ENCODE peak calls at places on chromosomes 13 and 19, in eight cellular contexts. T is keratinocyte; I is amniotic epithelial cell; L is stimulated activated naive CD4-positive, alpha-beta T cell; C is pancreas; X is hypothalamus; H is stimulated activated CD8-positive, alpha-beta memory T cell treated with anti-CD3 and anti-CD28 coated beads, Interleukin-15, amount 100 ng/mL, for 24 hours; V is cardiac fibroblast. K is an unnamed sample.

GRCh38 chr13:76638160-76638559 is 248.0 kb downstream of the KCTD12 start:
- DNase-seq in X (no peak), H (no peak), T (no peak), V (peak), I (no peak), L (no peak), C (no peak), K (no peak)

GRCh38 chr19:30227661-30228112 is 144.5 kb upstream of the ZNF536 start:
- DNase-seq in T (no peak), X (peak), V (peak), H (peak), L (no peak), C (peak), I (peak), K (peak)

GRCh38 chr13:32142956-32143375 is 111.4 kb downstream of the FRY start:
- DNase-seq in C (no peak), I (peak), L (no peak), V (peak), T (no peak), X (no peak), H (no peak), K (peak)

GRCh38 chr19:46661735-46662592 is 982 bp upstream of the DACT3 start:
- DNase-seq in X (peak), H (no peak), I (peak), L (peak), T (peak), V (peak), C (peak), K (peak)

GRCh38 chr13:76293346-76293745 is 592.9 kb downstream of the KCTD12 start:
- DNase-seq in C (no peak), V (peak), L (no peak), H (no peak), T (no peak), X (no peak), I (peak), K (no peak)

GRCh38 chr13:73849292-73849691 is 284.9 kb downstream of the KLF12 start:
- DNase-seq in V (peak), I (peak), X (no peak), H (no peak), C (no peak), L (no peak), T (no peak), K (no peak)

GRCh38 chr13:114285166-114285808 is 3.9 kb downstream of the UPF3A start:
- DNase-seq in V (no peak), T (no peak), C (no peak), X (peak), H (no peak), I (peak), L (no peak), K (no peak)

GRCh38 chr13:54980651-54981050 is 1952.0 kb downstream of the OLFM4 start:
- DNase-seq in T (no peak), C (no peak), X (no peak), I (no peak), V (no peak), H (no peak), L (no peak), K (no peak)

GRCh38 chr13:25971499-25972145 is 80.2 kb downstream of the SHISA2 start:
- DNase-seq in H (no peak), L (peak), C (no peak), T (no peak), V (no peak), X (peak), I (no peak), K (no peak)

GRCh38 chr19:41706741-41707501 is 1.5 kb upstream of the CEACAM5 start:
- DNase-seq in L (peak), I (no peak), X (no peak), T (peak), H (peak), C (peak), V (peak), K (peak)

GRCh38 chr19:4606921-4607678 is 32.2 kb upstream of the TNFAIP8L1 start:
- DNase-seq in V (peak), H (no peak), L (no peak), C (peak), T (no peak), I (no peak), X (no peak), K (peak)

GRCh38 chr13:92602560-92602959 is 624.0 kb upstream of the GPC6 start:
- DNase-seq in C (no peak), X (no peak), L (no peak), H (no peak), T (no peak), V (peak), I (peak), K (no peak)

K was measured in H1.